ENCODE peak calls at places on chromosomes 12 and 14, in nine cellular contexts. One of them, this sample, is unnamed.

GRCh38 chr12:5944688-5945070 is 380 bp downstream of the ANO2 start:
- DNase-seq in left ventricle myocardium inferior: no peak
- DNase-seq in CD4-positive, alpha-beta memory T cell: no peak
- DNase-seq in aorta: no peak
- DNase-seq in Peyer's patch: no peak
- DNase-seq in prostate gland: no peak
- DNase-seq in uterus: no peak
- DNase-seq in GM12878: no peak
- DNase-seq in pancreas: no peak
- DNase-seq in this sample: no peak

GRCh38 chr12:127120851-127121250 is 1146.1 kb upstream of the TMEM132C start:
- DNase-seq in left ventricle myocardium inferior: no peak
- DNase-seq in CD4-positive, alpha-beta memory T cell: no peak
- DNase-seq in aorta: no peak
- DNase-seq in Peyer's patch: no peak
- DNase-seq in prostate gland: no peak
- DNase-seq in uterus: no peak
- DNase-seq in GM12878: no peak
- DNase-seq in pancreas: no peak
- DNase-seq in this sample: no peak

GRCh38 chr14:97116546-97116945 is 319.4 kb downstream of the VRK1 start:
- DNase-seq in left ventricle myocardium inferior: no peak
- DNase-seq in CD4-positive, alpha-beta memory T cell: no peak
- DNase-seq in aorta: no peak
- DNase-seq in Peyer's patch: no peak
- DNase-seq in prostate gland: no peak
- DNase-seq in uterus: no peak
- DNase-seq in GM12878: no peak
- DNase-seq in pancreas: no peak
- DNase-seq in this sample: no peak

GRCh38 chr14:80434574-80435321 is 223.4 kb upstream of the DIO2 start:
- DNase-seq in left ventricle myocardium inferior: no peak
- DNase-seq in CD4-positive, alpha-beta memory T cell: no peak
- DNase-seq in aorta: no peak
- DNase-seq in Peyer's patch: no peak
- DNase-seq in prostate gland: no peak
- DNase-seq in uterus: no peak
- DNase-seq in GM12878: no peak
- DNase-seq in pancreas: no peak
- DNase-seq in this sample: no peak

GRCh38 chr12:67943295-67943892 is 45.9 kb upstream of the IFNG-AS1 start:
- DNase-seq in left ventricle myocardium inferior: no peak
- DNase-seq in CD4-positive, alpha-beta memory T cell: peak; percentile 71
- DNase-seq in aorta: no peak
- DNase-seq in Peyer's patch: peak; percentile 88
- DNase-seq in prostate gland: peak; percentile 78
- DNase-seq in uterus: peak; percentile 77
- DNase-seq in GM12878: peak; percentile 23
- DNase-seq in pancreas: no peak
- DNase-seq in this sample: no peak

GRCh38 chr14:75714993-75715392 is 53.9 kb downstream of the TTLL5 start:
- DNase-seq in left ventricle myocardium inferior: no peak
- DNase-seq in CD4-positive, alpha-beta memory T cell: no peak
- DNase-seq in aorta: no peak
- DNase-seq in Peyer's patch: no peak
- DNase-seq in prostate gland: no peak
- DNase-seq in uterus: peak; percentile 20
- DNase-seq in GM12878: no peak
- DNase-seq in pancreas: no peak
- DNase-seq in this sample: no peak

GRCh38 chr12:124172646-124173045 is 122.2 kb upstream of the RFLNA start:
- DNase-seq in left ventricle myocardium inferior: no peak
- DNase-seq in CD4-positive, alpha-beta memory T cell: no peak
- DNase-seq in aorta: no peak
- DNase-seq in Peyer's patch: no peak
- DNase-seq in prostate gland: no peak
- DNase-seq in uterus: no peak
- DNase-seq in GM12878: no peak
- DNase-seq in pancreas: no peak
- DNase-seq in this sample: no peak

GRCh38 chr12:4120316-4120920 is 153.1 kb upstream of the CCND2 start:
- DNase-seq in left ventricle myocardium inferior: no peak
- DNase-seq in CD4-positive, alpha-beta memory T cell: no peak
- DNase-seq in aorta: no peak
- DNase-seq in Peyer's patch: no peak
- DNase-seq in prostate gland: no peak
- DNase-seq in uterus: no peak
- DNase-seq in GM12878: no peak
- DNase-seq in pancreas: no peak
- DNase-seq in this sample: no peak

GRCh38 chr12:104460973-104461693 is 4.4 kb downstream of the CHST11 start:
- DNase-seq in left ventricle myocardium inferior: no peak
- DNase-seq in CD4-positive, alpha-beta memory T cell: peak; percentile 12
- DNase-seq in aorta: no peak
- DNase-seq in Peyer's patch: no peak
- DNase-seq in prostate gland: no peak
- DNase-seq in uterus: no peak
- DNase-seq in GM12878: no peak
- DNase-seq in pancreas: no peak
- DNase-seq in this sample: no peak

GRCh38 chr12:132583311-132583710 is 27.1 kb downstream of the LRCOL1 start:
- DNase-seq in left ventricle myocardium inferior: no peak
- DNase-seq in CD4-positive, alpha-beta memory T cell: no peak
- DNase-seq in aorta: no peak
- DNase-seq in Peyer's patch: no peak
- DNase-seq in prostate gland: no peak
- DNase-seq in uterus: no peak
- DNase-seq in GM12878: no peak
- DNase-seq in pancreas: no peak
- DNase-seq in this sample: no peak

GRCh38 chr12:132585177-132585576 is 25.2 kb downstream of the LRCOL1 start:
- DNase-seq in left ventricle myocardium inferior: no peak
- DNase-seq in CD4-positive, alpha-beta memory T cell: no peak
- DNase-seq in aorta: no peak
- DNase-seq in Peyer's patch: no peak
- DNase-seq in prostate gland: no peak
- DNase-seq in uterus: no peak
- DNase-seq in GM12878: no peak
- DNase-seq in pancreas: no peak
- DNase-seq in this sample: no peak

GRCh38 chr12:132582582-132583279 is 27.7 kb downstream of the LRCOL1 start:
- DNase-seq in left ventricle myocardium inferior: no peak
- DNase-seq in CD4-positive, alpha-beta memory T cell: no peak
- DNase-seq in aorta: no peak
- DNase-seq in Peyer's patch: no peak
- DNase-seq in prostate gland: no peak
- DNase-seq in uterus: no peak
- DNase-seq in GM12878: no peak
- DNase-seq in pancreas: no peak
- DNase-seq in this sample: no peak

GRCh38 chr12:132584472-132584871 is 25.9 kb downstream of the LRCOL1 start:
- DNase-seq in left ventricle myocardium inferior: no peak
- DNase-seq in CD4-positive, alpha-beta memory T cell: no peak
- DNase-seq in aorta: no peak
- DNase-seq in Peyer's patch: no peak
- DNase-seq in prostate gland: no peak
- DNase-seq in uterus: no peak
- DNase-seq in GM12878: no peak
- DNase-seq in pancreas: no peak
- DNase-seq in this sample: no peak

DNA sequence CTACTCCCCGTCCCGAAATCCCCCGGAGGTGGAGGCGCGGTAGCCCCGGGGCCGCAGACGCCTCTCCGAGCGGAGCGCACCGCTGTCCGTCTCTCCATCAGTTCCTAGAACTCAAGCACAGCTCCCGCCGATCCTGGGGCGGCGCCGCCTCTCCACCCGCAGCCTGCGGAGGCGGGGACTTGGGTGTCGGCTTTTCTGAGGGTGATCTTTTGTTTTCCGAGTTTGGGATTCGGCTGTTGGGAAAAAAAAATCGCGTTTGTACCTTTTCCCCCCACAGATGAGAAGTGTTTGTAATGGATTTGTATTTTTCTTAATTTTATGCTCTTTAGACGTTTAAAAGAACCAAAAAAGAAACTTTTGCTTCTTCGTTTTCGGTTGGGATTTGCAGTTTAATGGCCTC is 26.6 kb downstream of the LRCOL1 start:
- DNase-seq in left ventricle myocardium inferior: no peak
- DNase-seq in CD4-positive, alpha-beta memory T cell: no peak
- DNase-seq in aorta: no peak
- DNase-seq in Peyer's patch: no peak
- DNase-seq in prostate gland: no peak
- DNase-seq in uterus: no peak
- DNase-seq in GM12878: no peak
- DNase-seq in pancreas: no peak
- DNase-seq in this sample: no peak
- H3K27me3 ChIP-seq in left ventricle myocardium inferior: no peaks in the 10 kb centered on the region
- H3K27me3 ChIP-seq in CD4-positive, alpha-beta memory T cell: no peaks in the 10 kb centered on the region
- H3K27me3 ChIP-seq in aorta: no peaks in the 10 kb centered on the region
- H3K27me3 ChIP-seq in Peyer's patch: no peaks in the 10 kb centered on the region
- H3K27me3 ChIP-seq in prostate gland: no peaks in the 10 kb centered on the region
- H3K27me3 ChIP-seq in uterus: no peaks in the 10 kb centered on the region
- H3K27me3 ChIP-seq in GM12878: no peaks in the 10 kb centered on the region
- H3K27me3 ChIP-seq in pancreas: no peaks in the 10 kb centered on the region
- H3K27me3 ChIP-seq in this sample: no peaks in the 10 kb centered on the region

DNA sequence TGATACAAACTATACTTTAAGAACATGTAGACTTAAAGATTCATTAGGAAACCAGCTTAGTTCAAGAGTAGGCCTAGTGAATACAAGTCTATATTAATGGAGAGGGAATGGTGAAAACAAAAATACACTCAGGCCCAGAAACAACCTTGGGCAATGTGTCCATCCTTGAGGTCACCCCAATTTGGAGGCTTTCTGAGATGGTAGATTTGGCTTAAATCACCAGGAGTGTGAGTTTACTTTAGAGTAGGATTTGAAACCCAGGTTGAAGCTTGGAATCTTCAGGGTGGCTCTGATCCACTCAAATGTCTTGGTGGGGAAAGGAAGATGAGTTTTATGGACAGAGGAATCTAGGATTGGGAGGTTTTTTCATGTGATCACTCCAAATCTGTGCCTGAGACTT is 10.5 kb downstream of the LDHB start:
- DNase-seq in left ventricle myocardium inferior: no peak
- DNase-seq in CD4-positive, alpha-beta memory T cell: no peak
- DNase-seq in aorta: no peak
- DNase-seq in Peyer's patch: no peak
- DNase-seq in prostate gland: no peak
- DNase-seq in uterus: no peak
- DNase-seq in GM12878: no peak
- DNase-seq in pancreas: no peak
- DNase-seq in this sample: no peak
- H3K27ac ChIP-seq in left ventricle myocardium inferior: peak overlapping the region; percentile 75
- H3K27ac ChIP-seq in CD4-positive, alpha-beta memory T cell: no peak overlapping the region
- H3K27ac ChIP-seq in aorta: no peak overlapping the region
- H3K27ac ChIP-seq in Peyer's patch: no peak overlapping the region
- H3K27ac ChIP-seq in prostate gland: no peak overlapping the region
- H3K27ac ChIP-seq in uterus: no peak overlapping the region
- H3K27ac ChIP-seq in GM12878: no peak overlapping the region
- H3K27ac ChIP-seq in pancreas: no peak overlapping the region
- H3K27ac ChIP-seq in this sample: no peak overlapping the region

GRCh38 chr14:89673499-89674225 is 256.6 kb upstream of the FOXN3 start:
- DNase-seq in left ventricle myocardium inferior: no peak
- DNase-seq in CD4-positive, alpha-beta memory T cell: no peak
- DNase-seq in aorta: no peak
- DNase-seq in Peyer's patch: peak; percentile 67
- DNase-seq in prostate gland: no peak
- DNase-seq in uterus: no peak
- DNase-seq in GM12878: no peak
- DNase-seq in pancreas: no peak
- DNase-seq in this sample: no peak

GRCh38 chr14:89672636-89673279 is 255.7 kb upstream of the FOXN3 start:
- DNase-seq in left ventricle myocardium inferior: peak; percentile 22
- DNase-seq in CD4-positive, alpha-beta memory T cell: no peak
- DNase-seq in aorta: no peak
- DNase-seq in Peyer's patch: peak; percentile 79
- DNase-seq in prostate gland: no peak
- DNase-seq in uterus: no peak
- DNase-seq in GM12878: no peak
- DNase-seq in pancreas: no peak
- DNase-seq in this sample: no peak

GRCh38 chr14:89675590-89675989 is 258.6 kb upstream of the FOXN3 start:
- DNase-seq in left ventricle myocardium inferior: no peak
- DNase-seq in CD4-positive, alpha-beta memory T cell: no peak
- DNase-seq in aorta: no peak
- DNase-seq in Peyer's patch: no peak
- DNase-seq in prostate gland: no peak
- DNase-seq in uterus: no peak
- DNase-seq in GM12878: no peak
- DNase-seq in pancreas: no peak
- DNase-seq in this sample: no peak

GRCh38 chr14:89678715-89679220 is 261.7 kb upstream of the FOXN3 start:
- DNase-seq in left ventricle myocardium inferior: no peak
- DNase-seq in CD4-positive, alpha-beta memory T cell: no peak
- DNase-seq in aorta: no peak
- DNase-seq in Peyer's patch: no peak
- DNase-seq in prostate gland: no peak
- DNase-seq in uterus: no peak
- DNase-seq in GM12878: no peak
- DNase-seq in pancreas: no peak
- DNase-seq in this sample: no peak

DNA sequence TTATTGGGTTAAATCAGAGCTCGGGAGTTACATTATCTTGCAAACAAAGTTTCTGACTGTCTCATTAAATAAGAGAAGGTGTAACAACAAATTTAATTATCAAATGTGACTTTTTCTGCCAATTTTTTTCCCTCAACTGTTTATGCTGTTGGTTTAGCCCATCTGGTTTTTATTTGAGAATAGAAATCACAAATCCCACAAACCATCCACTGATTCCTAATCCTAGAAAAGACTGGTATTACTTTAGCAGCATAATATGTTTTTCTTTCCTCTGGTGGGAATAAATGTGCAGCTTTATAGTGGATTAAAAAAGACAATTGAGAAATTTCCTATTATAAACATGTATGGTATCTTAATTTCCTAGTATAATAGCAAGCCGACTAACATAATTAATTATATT is 257.9 kb upstream of the FOXN3 start:
- DNase-seq in left ventricle myocardium inferior: no peak
- DNase-seq in CD4-positive, alpha-beta memory T cell: no peak
- DNase-seq in aorta: no peak
- DNase-seq in Peyer's patch: no peak
- DNase-seq in prostate gland: no peak
- DNase-seq in uterus: no peak
- DNase-seq in GM12878: no peak
- DNase-seq in pancreas: no peak
- DNase-seq in this sample: no peak
- H3K9me3 ChIP-seq in left ventricle myocardium inferior: peaks cover 3% of the 10 kb centered on the region
- H3K9me3 ChIP-seq in CD4-positive, alpha-beta memory T cell: no peaks in the 10 kb centered on the region
- H3K9me3 ChIP-seq in aorta: peaks cover 2% of the 10 kb centered on the region
- H3K9me3 ChIP-seq in Peyer's patch: no peaks in the 10 kb centered on the region
- H3K9me3 ChIP-seq in prostate gland: no peaks in the 10 kb centered on the region
- H3K9me3 ChIP-seq in uterus: no peaks in the 10 kb centered on the region
- H3K9me3 ChIP-seq in GM12878: no peaks in the 10 kb centered on the region
- H3K9me3 ChIP-seq in pancreas: no peaks in the 10 kb centered on the region
- H3K9me3 ChIP-seq in this sample: no peaks in the 10 kb centered on the region

DNA sequence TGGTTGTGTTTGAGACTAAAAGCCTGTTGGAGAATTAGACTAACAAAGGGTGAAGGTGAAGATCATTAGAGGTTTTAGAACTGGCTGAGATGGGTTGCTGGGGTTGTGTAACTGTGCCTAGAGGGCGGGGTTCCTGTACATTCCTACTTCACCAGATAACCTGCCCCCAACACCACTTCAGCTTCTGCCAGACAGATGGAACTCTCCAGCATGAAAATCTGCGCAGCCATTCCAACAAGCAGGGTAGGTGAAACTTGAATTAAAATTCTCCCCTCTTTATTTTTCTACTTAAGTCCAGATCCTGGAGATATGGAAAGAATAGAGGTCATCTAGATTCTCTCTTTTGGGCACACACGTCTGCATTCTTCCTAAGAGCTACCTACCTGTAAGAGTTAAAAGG is 6.0 kb downstream of the FOXG1 start:
- DNase-seq in left ventricle myocardium inferior: no peak
- DNase-seq in CD4-positive, alpha-beta memory T cell: no peak
- DNase-seq in aorta: no peak
- DNase-seq in Peyer's patch: no peak
- DNase-seq in prostate gland: no peak
- DNase-seq in uterus: no peak
- DNase-seq in GM12878: no peak
- DNase-seq in pancreas: no peak
- DNase-seq in this sample: no peak
- H3K27me3 ChIP-seq in left ventricle myocardium inferior: peaks cover 100% of the 10 kb centered on the region
- H3K27me3 ChIP-seq in CD4-positive, alpha-beta memory T cell: peaks cover 4% of the 10 kb centered on the region
- H3K27me3 ChIP-seq in aorta: no peaks in the 10 kb centered on the region
- H3K27me3 ChIP-seq in Peyer's patch: no peaks in the 10 kb centered on the region
- H3K27me3 ChIP-seq in prostate gland: peaks cover 37% of the 10 kb centered on the region
- H3K27me3 ChIP-seq in uterus: peaks cover 22% of the 10 kb centered on the region
- H3K27me3 ChIP-seq in GM12878: no peaks in the 10 kb centered on the region
- H3K27me3 ChIP-seq in pancreas: peaks cover 13% of the 10 kb centered on the region
- H3K27me3 ChIP-seq in this sample: peaks cover 98% of the 10 kb centered on the region

This sample was measured in lower lobe of right lung.